ENCODE peak calls at places on chromosomes 13 and 19, in nine cellular contexts. X, H, A, U, P, I, E, S and L are unnamed samples.

GRCh38 chr19:50509366-50509765 is 1.6 kb downstream of the JOSD2 start:
- DNase-seq in A (no peak), I (no peak), X (no peak), U (no peak), P (no peak), S (no peak), H (no peak), E (no peak), L (no peak)

GRCh38 chr13:113854238-113855011 is 9.5 kb downstream of the GAS6 start:
- DNase-seq in X (no peak), A (no peak), E (no peak), P (peak), S (peak), I (no peak), H (peak), U (peak), L (no peak)

GRCh38 chr19:3270908-3271307 is 46.4 kb downstream of the CELF5 start:
- DNase-seq in A (peak), X (peak), H (peak), P (no peak), I (peak), U (peak), S (peak), E (peak), L (peak)

GRCh38 chr13:109745702-109746101 is 40.7 kb downstream of the IRS2 start:
- DNase-seq in S (no peak), E (no peak), A (no peak), X (no peak), P (no peak), I (no peak), U (no peak), H (no peak), L (no peak)

GRCh38 chr13:74288361-74288911 is 154.2 kb upstream of the KLF12 start:
- DNase-seq in E (peak), U (peak), X (peak), A (no peak), S (peak), I (peak), P (peak), H (no peak), L (peak)

GRCh38 chr19:50657222-50657669 is 8.0 kb downstream of the C19orf81 start:
- DNase-seq in X (no peak), A (no peak), S (peak), E (no peak), P (no peak), U (no peak), I (no peak), H (no peak), L (no peak)

GRCh38 chr19:615619-616018 is 17.7 kb downstream of the POLRMT start:
- DNase-seq in P (no peak), A (no peak), S (no peak), I (no peak), X (no peak), E (no peak), H (no peak), U (no peak), L (no peak)

GRCh38 chr19:10339380-10339960 is at the start of gene ICAM3:
- DNase-seq in E (peak), H (no peak), X (peak), I (no peak), P (peak), A (peak), U (no peak), S (no peak), L (peak)

GRCh38 chr13:75812751-75813181 is 176.6 kb downstream of the LMO7 start:
- DNase-seq in A (no peak), H (peak), E (no peak), I (no peak), X (no peak), P (no peak), S (no peak), U (peak), L (no peak)

GRCh38 chr19:27889156-27889555 is 1323.8 kb downstream of the UQCRFS1 start:
- DNase-seq in U (no peak), P (no peak), S (no peak), E (no peak), A (no peak), H (no peak), X (no peak), I (no peak), L (no peak)

GRCh38 chr19:50239916-50240585 is 36.6 kb downstream of the MYH14 start:
- DNase-seq in I (no peak), U (no peak), H (no peak), E (no peak), S (no peak), P (no peak), X (no peak), A (no peak), L (no peak)

GRCh38 chr19:18203408-18203862 is 407 bp downstream of the RAB3A start:
- DNase-seq in I (no peak), S (peak), A (no peak), X (peak), H (no peak), P (peak), U (peak), E (no peak), L (no peak)

GRCh38 chr19:35241417-35241816 is 7.4 kb upstream of the LSR start:
- DNase-seq in I (no peak), S (no peak), U (no peak), E (no peak), P (no peak), A (no peak), X (no peak), H (no peak), L (no peak)

GRCh38 chr19:18939922-18940775 is 868 bp downstream of the HOMER3 start:
- DNase-seq in I (peak), U (peak), H (peak), S (peak), E (no peak), A (no peak), X (no peak), P (peak), L (no peak)

GRCh38 chr13:111431241-111431640 is 110.8 kb downstream of the TEX29 start:
- DNase-seq in E (no peak), I (no peak), X (no peak), P (no peak), U (no peak), S (no peak), H (no peak), A (no peak), L (no peak)

GRCh38 chr19:13150919-13151604 is 851 bp downstream of the IER2 start:
- DNase-seq in H (no peak), A (no peak), U (no peak), P (peak), X (peak), I (no peak), E (peak), S (peak), L (peak)

GRCh38 chr13:23500858-23501257 is 67.4 kb upstream of the SACS start:
- DNase-seq in E (no peak), P (no peak), X (no peak), U (peak), H (peak), A (no peak), S (no peak), I (no peak), L (no peak)

GRCh38 chr19:55160128-55160985 is 2.8 kb upstream of the TNNI3 start:
- DNase-seq in H (peak), A (peak), P (peak), E (peak), U (peak), X (peak), I (peak), S (peak), L (peak)

GRCh38 chr13:94305934-94306333 is 173.5 kb downstream of the DCT start:
- DNase-seq in X (no peak), U (no peak), A (no peak), E (no peak), H (peak), S (no peak), P (no peak), I (no peak), L (no peak)

GRCh38 chr13:101576452-101576851 is 124.0 kb downstream of the ITGBL1 start:
- DNase-seq in E (no peak), P (no peak), X (no peak), I (no peak), U (peak), S (no peak), A (no peak), H (peak), L (no peak)

GRCh38 chr13:87459419-87459818 is 211.8 kb upstream of the SLITRK5 start:
- DNase-seq in X (no peak), A (no peak), U (no peak), P (no peak), S (no peak), E (no peak), H (no peak), I (no peak), L (no peak)

GRCh38 chr13:97648171-97648880 is 214.4 kb downstream of the RAP2A start:
- DNase-seq in H (no peak), P (no peak), S (no peak), I (no peak), U (peak), A (no peak), X (no peak), E (no peak), L (no peak)

GRCh38 chr19:4069331-4069959 is 2.7 kb upstream of the ZBTB7A start:
- DNase-seq in E (no peak), P (peak), S (no peak), I (no peak), H (no peak), A (no peak), U (no peak), X (no peak), L (peak)

GRCh38 chr19:6017576-6017975 is 39.6 kb upstream of the RANBP3 start:
- DNase-seq in X (no peak), P (peak), S (no peak), H (no peak), E (no peak), A (no peak), I (no peak), U (no peak), L (no peak)